ENCODE peak calls at places on chromosomes 13 and 19, in eight cellular contexts. D is kidney glomerular epithelial cell; P is substantia nigra; U is SHP77 treated with DMSO at 0.1 percent for 48 hours; E is NCI-H69; M is astrocyte of the cerebellum; B is stimulated activated CD8-positive, alpha-beta memory T cell treated with anti-CD3 and anti-CD28 coated beads, Interleukin-4, amount 100 ng/mL, for 24 hours; O is posterior vena cava. A is an unnamed sample.
A peak's percentile ranks its signal among the peaks of the same experiment; 100 is the strongest.

GRCh38 chr19:40962460-40962961 is 28.6 kb upstream of the CYP2B6 start:
- DNase-seq in D (no peak), P (no peak), U (no peak), E (no peak), M (no peak), B (no peak), O (no peak), A (no peak)

GRCh38 chr13:34250151-34250550 is 432.2 kb downstream of the RFC3 start:
- DNase-seq in D (no peak), P (no peak), U (no peak), E (no peak), M (no peak), B (no peak), O (no peak), A (no peak)

GRCh38 chr13:38954291-38954690 is 36.3 kb downstream of the STOML3 start:
- DNase-seq in D (no peak), P (no peak), U (no peak), E (no peak), M (no peak), B (no peak), O (no peak), A (no peak)

GRCh38 chr13:26629260-26629659 is 71.8 kb downstream of the WASF3 start:
- DNase-seq in D (no peak), P (no peak), U (no peak), E (peak; percentile 4), M (no peak), B (no peak), O (no peak), A (no peak)

GRCh38 chr13:51125495-51126226 is 14.6 kb upstream of the C13orf42 start:
- DNase-seq in D (peak; percentile 7), P (peak; percentile 14), U (peak; percentile 22), E (peak; percentile 74), M (peak; percentile 23), B (no peak), O (no peak), A (peak; percentile 27)

GRCh38 chr13:95713651-95714050 is 36.7 kb downstream of the DNAJC3 start:
- DNase-seq in D (no peak), P (no peak), U (no peak), E (no peak), M (no peak), B (no peak), O (no peak), A (no peak)

GRCh38 chr19:30788105-30788765 is 416.1 kb downstream of the ZNF536 start:
- DNase-seq in D (no peak), P (no peak), U (no peak), E (no peak), M (no peak), B (no peak), O (no peak), A (no peak)

GRCh38 chr13:112210401-112210800 is 143.5 kb downstream of the SOX1 start:
- DNase-seq in D (no peak), P (no peak), U (no peak), E (peak; percentile 51), M (no peak), B (no peak), O (no peak), A (no peak)

GRCh38 chr13:32811297-32811800 is 204.9 kb upstream of the KL start:
- DNase-seq in D (no peak), P (no peak), U (no peak), E (peak; percentile 72), M (no peak), B (no peak), O (no peak), A (no peak)

GRCh38 chr19:56110515-56111448 is 10.3 kb downstream of the ZNF787 start:
- DNase-seq in D (no peak), P (no peak), U (no peak), E (peak; percentile 20), M (no peak), B (no peak), O (no peak), A (no peak)

GRCh38 chr19:41194157-41194552 is 1.1 kb downstream of the CYP2S1 start:
- DNase-seq in D (no peak), P (no peak), U (no peak), E (no peak), M (no peak), B (no peak), O (no peak), A (no peak)

GRCh38 chr19:17162580-17162979 is 52.6 kb upstream of the USE1 start:
- DNase-seq in D (no peak), P (no peak), U (no peak), E (no peak), M (no peak), B (no peak), O (no peak), A (no peak)

GRCh38 chr19:39623946-39624345 is 21.6 kb downstream of the LGALS13 start:
- DNase-seq in D (no peak), P (no peak), U (no peak), E (no peak), M (no peak), B (no peak), O (no peak), A (no peak)

GRCh38 chr13:57630661-57631606 is 610 bp upstream of the PCDH17 start:
- DNase-seq in D (no peak), P (peak; percentile 21), U (no peak), E (peak; percentile 70), M (peak; percentile 72), B (no peak), O (no peak), A (no peak)

GRCh38 chr19:53707278-53707677 is 75.5 kb downstream of the DPRX start:
- DNase-seq in D (no peak), P (no peak), U (no peak), E (no peak), M (no peak), B (no peak), O (no peak), A (no peak)

GRCh38 chr19:28998974-28999373 is 214.0 kb downstream of the UQCRFS1 start:
- DNase-seq in D (no peak), P (no peak), U (no peak), E (no peak), M (no peak), B (no peak), O (no peak), A (no peak)

GRCh38 chr19:18469245-18470107 is 31.5 kb upstream of the ISYNA1 start:
- DNase-seq in D (peak; percentile 70), P (no peak), U (peak; percentile 44), E (peak; percentile 58), M (peak; percentile 40), B (peak; percentile 41), O (peak; percentile 92), A (no peak)

GRCh38 chr13:35703061-35703460 is 226.6 kb upstream of the MAB21L1 start:
- DNase-seq in D (no peak), P (no peak), U (no peak), E (no peak), M (no peak), B (no peak), O (no peak), A (no peak)

GRCh38 chr19:8084152-8084551 is 31.6 kb downstream of the CCL25 start:
- DNase-seq in D (no peak), P (no peak), U (no peak), E (no peak), M (no peak), B (no peak), O (no peak), A (no peak)

GRCh38 chr13:84653915-84654534 is 771.8 kb upstream of the SLITRK1 start:
- DNase-seq in D (no peak), P (no peak), U (no peak), E (no peak), M (no peak), B (no peak), O (no peak), A (no peak)

GRCh38 chr19:34985249-34986022 is 14.7 kb upstream of the GRAMD1A start:
- DNase-seq in D (no peak), P (no peak), U (no peak), E (peak; percentile 88), M (no peak), B (no peak), O (no peak), A (no peak)

GRCh38 chr13:39509616-39510015 is 93.4 kb downstream of the LHFPL6 start:
- DNase-seq in D (no peak), P (no peak), U (no peak), E (peak; percentile 57), M (no peak), B (no peak), O (no peak), A (no peak)

A was measured in non-pigmented ciliary epithelial cell.